ENCODE peak calls at places on chromosomes 1 and 21, in seven cellular contexts. H, P, M, T, S, R and O are unnamed samples.

GRCh38 chr1:91054780-91055481 is 33.1 kb upstream of the ZNF644 start:
- DNase-seq in T (no peak), R (no peak), M (no peak), S (no peak), H (no peak), P (no peak), O (no peak)

GRCh38 chr1:9316080-9316444 is 23.4 kb downstream of the SPSB1 start:
- DNase-seq in R (no peak), S (no peak), H (no peak), P (no peak), M (no peak), T (no peak), O (no peak)

GRCh38 chr1:210627740-210628139 is 299.0 kb downstream of the HHAT start:
- DNase-seq in H (no peak), S (no peak), T (no peak), R (no peak), M (no peak), P (no peak), O (no peak)

GRCh38 chr1:16294219-16295212 is 57.5 kb upstream of the CPLANE2 start:
- DNase-seq in R (no peak), M (no peak), H (no peak), S (no peak), P (no peak), T (no peak), O (no peak)

GRCh38 chr1:85321237-85321964 is 45.0 kb upstream of the BCL10 start:
- DNase-seq in R (no peak), T (no peak), H (no peak), S (no peak), P (no peak), M (no peak), O (no peak)

GRCh38 chr1:211013346-211014240 is 120.4 kb downstream of the KCNH1 start:
- DNase-seq in H (no peak), S (no peak), R (no peak), P (no peak), T (no peak), M (no peak), O (no peak)

GRCh38 chr1:89986020-89986419 is 8.9 kb upstream of the ZNF326 start:
- DNase-seq in M (peak; percentile 90), S (no peak), H (no peak), R (no peak), P (no peak), T (no peak), O (no peak)

GRCh38 chr1:54955359-54955758 is 25.1 kb upstream of the TMEM61 start:
- DNase-seq in H (no peak), P (no peak), R (no peak), T (no peak), S (no peak), M (no peak), O (no peak)

GRCh38 chr1:211813590-211813989 is 17.0 kb downstream of the LPGAT1 start:
- DNase-seq in M (peak; percentile 53), H (peak; percentile 81), P (no peak), R (no peak), T (peak; percentile 53), S (no peak), O (no peak)

GRCh38 chr1:61013189-61013952 is 69.0 kb upstream of the NFIA start:
- DNase-seq in P (no peak), H (no peak), S (no peak), R (no peak), M (no peak), T (no peak), O (no peak)

GRCh38 chr1:198601936-198602889 is 36.6 kb upstream of the PTPRC start:
- DNase-seq in H (no peak), T (no peak), M (no peak), P (no peak), R (no peak), S (no peak), O (no peak)

GRCh38 chr1:28915036-28915895 is 897 bp downstream of the EPB41 start:
- DNase-seq in S (peak; percentile 51), M (peak; percentile 77), R (peak; percentile 62), T (no peak), P (peak; percentile 55), H (no peak), O (peak; percentile 49)

GRCh38 chr1:99005142-99005491 is 456 bp upstream of the PLPPR5 start:
- DNase-seq in H (no peak), R (peak; percentile 20), P (no peak), T (no peak), M (no peak), S (peak; percentile 58), O (peak; percentile 1)

GRCh38 chr1:185929759-185930158 is 195.6 kb downstream of the HMCN1 start:
- DNase-seq in H (no peak), M (peak; percentile 23), S (no peak), P (no peak), T (no peak), R (no peak), O (no peak)

GRCh38 chr21:28521932-28522826 is 470.5 kb downstream of the LTN1 start:
- DNase-seq in H (no peak), R (no peak), P (no peak), M (peak; percentile 2), S (no peak), T (no peak), O (no peak)

GRCh38 chr1:48054246-48054645 is 57.1 kb upstream of the TRABD2B start:
- DNase-seq in H (no peak), R (no peak), T (no peak), M (no peak), S (no peak), P (no peak), O (no peak)

GRCh38 chr1:153728305-153729066 is 636 bp downstream of the INTS3 start:
- DNase-seq in M (peak; percentile 86), S (peak; percentile 63), R (peak; percentile 42), P (peak; percentile 6), H (peak; percentile 68), T (peak; percentile 37), O (peak; percentile 9)

GRCh38 chr1:165207774-165208359 is 148.6 kb downstream of the LMX1A start:
- DNase-seq in M (peak; percentile 66), R (no peak), H (no peak), S (no peak), T (no peak), P (no peak), O (no peak)

GRCh38 chr1:183318433-183318832 is 99.7 kb downstream of the NMNAT2 start:
- DNase-seq in M (peak; percentile 52), T (peak; percentile 78), S (peak; percentile 45), R (no peak), P (no peak), H (peak; percentile 81), O (no peak)